ENCODE peak calls at places on chromosomes 6 and 20, in seven cellular contexts. Y is GM06990, T is NCI-H1417, P is skeletal muscle cell, A is A172, D is DND-41, Q is H1. W is an unnamed sample.

GRCh38 chr20:44955270-44955669 is 4.9 kb downstream of the TOMM34 start:
- DNase-seq in Y (no peak), T (no peak), P (no peak), A (no peak), D (no peak), Q (no peak), W (no peak)

GRCh38 chr20:33656010-33656782 is 5.9 kb upstream of the C20orf144 start:
- DNase-seq in Y (no peak), T (no peak), P (no peak), A (no peak), D (no peak), Q (no peak), W (no peak)

GRCh38 chr6:158686791-158687381 is 37.0 kb downstream of the SYTL3 start:
- DNase-seq in Y (no peak), T (no peak), P (no peak), A (no peak), D (peak; percentile 12), Q (no peak), W (no peak)

GRCh38 chr6:25395731-25396130 is 116.6 kb downstream of the CARMIL1 start:
- DNase-seq in Y (no peak), T (no peak), P (no peak), A (no peak), D (no peak), Q (no peak), W (no peak)

GRCh38 chr6:157246048-157246630 is 77.2 kb downstream of the TMEM242 start:
- DNase-seq in Y (no peak), T (no peak), P (peak; percentile 60), A (no peak), D (no peak), Q (no peak), W (no peak)

GRCh38 chr6:160049346-160049745 is 72.3 kb upstream of the SLC22A1 start:
- DNase-seq in Y (no peak), T (no peak), P (no peak), A (no peak), D (no peak), Q (no peak), W (no peak)

GRCh38 chr6:104896914-104897313 is 37.2 kb upstream of the HACE1 start:
- DNase-seq in Y (no peak), T (no peak), P (no peak), A (no peak), D (no peak), Q (no peak), W (no peak)

GRCh38 chr6:137697267-137697938 is 169.7 kb upstream of the TNFAIP3 start:
- DNase-seq in Y (no peak), T (no peak), P (no peak), A (peak; percentile 88), D (no peak), Q (no peak), W (peak; percentile 41)

GRCh38 chr20:50110141-50111047 is 2.6 kb downstream of the UBE2V1 start:
- DNase-seq in Y (peak; percentile 38), T (no peak), P (no peak), A (no peak), D (peak; percentile 47), Q (no peak), W (no peak)

GRCh38 chr6:154632121-154632520 is 101.1 kb upstream of the SCAF8 start:
- DNase-seq in Y (no peak), T (no peak), P (no peak), A (no peak), D (no peak), Q (no peak), W (no peak)

W was measured in MG63.